ENCODE peak calls at places on chromosomes 16 and 17, in six cellular contexts. N, A, Y, U, J and X are unnamed samples.

GRCh38 chr16:82655315-82655714 is 28.5 kb downstream of the CDH13 start:
- DNase-seq in N (no peak), A (no peak), Y (peak; percentile 64), U (no peak), J (peak; percentile 14), X (no peak)

GRCh38 chr17:42276359-42276608 is at the start of gene STAT5B:
- DNase-seq in N (no peak), A (peak; percentile 99), Y (peak; percentile 54), U (no peak), J (peak; percentile 59), X (peak; percentile 84)

GRCh38 chr16:3712830-3713476 is 4.4 kb downstream of the TRAP1 start:
- DNase-seq in N (no peak), A (no peak), Y (no peak), U (no peak), J (no peak), X (no peak)

GRCh38 chr17:64507418-64507766 is 615 bp downstream of the CEP95 start:
- DNase-seq in N (no peak), A (peak; percentile 45), Y (peak; percentile 35), U (no peak), J (no peak), X (peak; percentile 78)

GRCh38 chr16:20611975-20612471 is 35.9 kb upstream of the ACSM2B start:
- DNase-seq in N (no peak), A (no peak), Y (no peak), U (no peak), J (no peak), X (no peak)

GRCh38 chr16:589658-590159 is at the start of gene RAB40C:
- DNase-seq in N (peak; percentile 98), A (peak; percentile 99), Y (peak; percentile 99), U (peak; percentile 81), J (peak; percentile 97), X (peak; percentile 99)

GRCh38 chr16:57156351-57156703 is 29.5 kb downstream of the PSME3IP1 start:
- DNase-seq in N (no peak), A (no peak), Y (no peak), U (no peak), J (no peak), X (no peak)

GRCh38 chr16:80100186-80100585 is 440.6 kb upstream of the DYNLRB2 start:
- DNase-seq in N (no peak), A (no peak), Y (no peak), U (no peak), J (no peak), X (no peak)

GRCh38 chr17:74601944-74602572 is 10.0 kb upstream of the CD300LD start:
- DNase-seq in N (no peak), A (no peak), Y (no peak), U (no peak), J (no peak), X (peak; percentile 64)